ENCODE peak calls at places on chromosome 14, in nine cellular contexts. One of them, this sample, is unnamed.

GRCh38 chr14:105888151-105888550 is 361.8 kb downstream of the TMEM121 start:
- DNase-seq in Calu3: no peak
- DNase-seq in endothelial cell: no peak
- DNase-seq in pancreas: no peak
- DNase-seq in brain microvascular endothelial cell: no peak
- DNase-seq in bronchial epithelial cell: no peak
- DNase-seq in glutamatergic neuron: no peak
- DNase-seq in fibroblast of mammary gland: no peak
- DNase-seq in heart right ventricle: no peak
- DNase-seq in this sample: no peak

GRCh38 chr14:94016446-94016976 is 9.6 kb upstream of the OTUB2 start:
- DNase-seq in Calu3: no peak
- DNase-seq in endothelial cell: no peak
- DNase-seq in pancreas: no peak
- DNase-seq in brain microvascular endothelial cell: no peak
- DNase-seq in bronchial epithelial cell: no peak
- DNase-seq in glutamatergic neuron: no peak
- DNase-seq in fibroblast of mammary gland: no peak
- DNase-seq in heart right ventricle: no peak
- DNase-seq in this sample: no peak

GRCh38 chr14:37598085-37598972 is 2.9 kb downstream of the TTC6 start:
- DNase-seq in Calu3: no peak
- DNase-seq in endothelial cell: no peak
- DNase-seq in pancreas: peak; percentile 59
- DNase-seq in brain microvascular endothelial cell: no peak
- DNase-seq in bronchial epithelial cell: peak; percentile 33
- DNase-seq in glutamatergic neuron: no peak
- DNase-seq in fibroblast of mammary gland: no peak
- DNase-seq in heart right ventricle: no peak
- DNase-seq in this sample: peak; percentile 35

GRCh38 chr14:68397827-68398226 is 395.0 kb downstream of the ZFP36L1 start:
- DNase-seq in Calu3: no peak
- DNase-seq in endothelial cell: no peak
- DNase-seq in pancreas: no peak
- DNase-seq in brain microvascular endothelial cell: no peak
- DNase-seq in bronchial epithelial cell: no peak
- DNase-seq in glutamatergic neuron: no peak
- DNase-seq in fibroblast of mammary gland: peak; percentile 83
- DNase-seq in heart right ventricle: no peak
- DNase-seq in this sample: peak; percentile 25

GRCh38 chr14:32913725-32914124 is 25.0 kb upstream of the NPAS3 start:
- DNase-seq in Calu3: no peak
- DNase-seq in endothelial cell: no peak
- DNase-seq in pancreas: no peak
- DNase-seq in brain microvascular endothelial cell: peak; percentile 63
- DNase-seq in bronchial epithelial cell: peak; percentile 42
- DNase-seq in glutamatergic neuron: no peak
- DNase-seq in fibroblast of mammary gland: peak; percentile 5
- DNase-seq in heart right ventricle: no peak
- DNase-seq in this sample: no peak

GRCh38 chr14:100845341-100845740 is 19.4 kb downstream of the MEG3 start:
- DNase-seq in Calu3: no peak
- DNase-seq in endothelial cell: no peak
- DNase-seq in pancreas: peak; percentile 31
- DNase-seq in brain microvascular endothelial cell: no peak
- DNase-seq in bronchial epithelial cell: no peak
- DNase-seq in glutamatergic neuron: no peak
- DNase-seq in fibroblast of mammary gland: no peak
- DNase-seq in heart right ventricle: no peak
- DNase-seq in this sample: no peak

GRCh38 chr14:63614964-63615363 is 26.7 kb downstream of the WDR89 start:
- DNase-seq in Calu3: no peak
- DNase-seq in endothelial cell: no peak
- DNase-seq in pancreas: no peak
- DNase-seq in brain microvascular endothelial cell: peak; percentile 41
- DNase-seq in bronchial epithelial cell: peak; percentile 30
- DNase-seq in glutamatergic neuron: no peak
- DNase-seq in fibroblast of mammary gland: peak; percentile 86
- DNase-seq in heart right ventricle: no peak
- DNase-seq in this sample: no peak

GRCh38 chr14:58607131-58607531 is 30.6 kb upstream of the DACT1 start:
- DNase-seq in Calu3: no peak
- DNase-seq in endothelial cell: no peak
- DNase-seq in pancreas: no peak
- DNase-seq in brain microvascular endothelial cell: no peak
- DNase-seq in bronchial epithelial cell: no peak
- DNase-seq in glutamatergic neuron: no peak
- DNase-seq in fibroblast of mammary gland: no peak
- DNase-seq in heart right ventricle: no peak
- DNase-seq in this sample: no peak

GRCh38 chr14:61184117-61184516 is 97.0 kb downstream of the TMEM30B start:
- DNase-seq in Calu3: no peak
- DNase-seq in endothelial cell: no peak
- DNase-seq in pancreas: no peak
- DNase-seq in brain microvascular endothelial cell: peak; percentile 72
- DNase-seq in bronchial epithelial cell: peak; percentile 71
- DNase-seq in glutamatergic neuron: no peak
- DNase-seq in fibroblast of mammary gland: peak; percentile 100
- DNase-seq in heart right ventricle: no peak
- DNase-seq in this sample: no peak

GRCh38 chr14:68649461-68650189 is 143.2 kb downstream of the ZFP36L1 start:
- DNase-seq in Calu3: no peak
- DNase-seq in endothelial cell: no peak
- DNase-seq in pancreas: peak; percentile 20
- DNase-seq in brain microvascular endothelial cell: no peak
- DNase-seq in bronchial epithelial cell: no peak
- DNase-seq in glutamatergic neuron: no peak
- DNase-seq in fibroblast of mammary gland: peak; percentile 92
- DNase-seq in heart right ventricle: no peak
- DNase-seq in this sample: no peak

GRCh38 chr14:64401923-64402322 is 13.8 kb downstream of the MTHFD1 start:
- DNase-seq in Calu3: no peak
- DNase-seq in endothelial cell: no peak
- DNase-seq in pancreas: no peak
- DNase-seq in brain microvascular endothelial cell: no peak
- DNase-seq in bronchial epithelial cell: no peak
- DNase-seq in glutamatergic neuron: no peak
- DNase-seq in fibroblast of mammary gland: no peak
- DNase-seq in heart right ventricle: no peak
- DNase-seq in this sample: no peak

GRCh38 chr14:93375673-93376156 is 28.7 kb downstream of the COX8C start:
- DNase-seq in Calu3: no peak
- DNase-seq in endothelial cell: no peak
- DNase-seq in pancreas: no peak
- DNase-seq in brain microvascular endothelial cell: no peak
- DNase-seq in bronchial epithelial cell: no peak
- DNase-seq in glutamatergic neuron: no peak
- DNase-seq in fibroblast of mammary gland: no peak
- DNase-seq in heart right ventricle: no peak
- DNase-seq in this sample: no peak

GRCh38 chr14:101101456-101102056 is 198.0 kb upstream of the RTL1 start:
- DNase-seq in Calu3: no peak
- DNase-seq in endothelial cell: no peak
- DNase-seq in pancreas: peak; percentile 26
- DNase-seq in brain microvascular endothelial cell: no peak
- DNase-seq in bronchial epithelial cell: peak; percentile 81
- DNase-seq in glutamatergic neuron: no peak
- DNase-seq in fibroblast of mammary gland: no peak
- DNase-seq in heart right ventricle: no peak
- DNase-seq in this sample: no peak

GRCh38 chr14:85987292-85987691 is 457.3 kb downstream of the FLRT2 start:
- DNase-seq in Calu3: no peak
- DNase-seq in endothelial cell: no peak
- DNase-seq in pancreas: no peak
- DNase-seq in brain microvascular endothelial cell: no peak
- DNase-seq in bronchial epithelial cell: no peak
- DNase-seq in glutamatergic neuron: no peak
- DNase-seq in fibroblast of mammary gland: no peak
- DNase-seq in heart right ventricle: no peak
- DNase-seq in this sample: no peak
- TF ChIP-seq CTCF in Calu3: no peak
- TF ChIP-seq CTCF in endothelial cell: no peak
- TF ChIP-seq CTCF in pancreas: no peak
- TF ChIP-seq CTCF in brain microvascular endothelial cell: no peak
- TF ChIP-seq CTCF in bronchial epithelial cell: no peak
- TF ChIP-seq CTCF in glutamatergic neuron: no peak
- TF ChIP-seq CTCF in fibroblast of mammary gland: no peak
- TF ChIP-seq CTCF in heart right ventricle: no peak
- TF ChIP-seq CTCF in this sample: no peak

GRCh38 chr14:97584528-97584927 is 787.3 kb downstream of the VRK1 start:
- DNase-seq in Calu3: no peak
- DNase-seq in endothelial cell: peak; percentile 10
- DNase-seq in pancreas: no peak
- DNase-seq in brain microvascular endothelial cell: no peak
- DNase-seq in bronchial epithelial cell: no peak
- DNase-seq in glutamatergic neuron: no peak
- DNase-seq in fibroblast of mammary gland: no peak
- DNase-seq in heart right ventricle: no peak
- DNase-seq in this sample: no peak
- TF ChIP-seq CTCF in Calu3: no peak
- TF ChIP-seq CTCF in endothelial cell: no peak
- TF ChIP-seq CTCF in pancreas: no peak
- TF ChIP-seq CTCF in brain microvascular endothelial cell: no peak
- TF ChIP-seq CTCF in bronchial epithelial cell: peak; percentile 8
- TF ChIP-seq CTCF in glutamatergic neuron: no peak
- TF ChIP-seq CTCF in fibroblast of mammary gland: no peak
- TF ChIP-seq CTCF in heart right ventricle: no peak
- TF ChIP-seq CTCF in this sample: no peak

GRCh38 chr14:45400509-45400908 is 147.5 kb upstream of the MIS18BP1 start:
- DNase-seq in Calu3: no peak
- DNase-seq in endothelial cell: no peak
- DNase-seq in pancreas: no peak
- DNase-seq in brain microvascular endothelial cell: no peak
- DNase-seq in bronchial epithelial cell: no peak
- DNase-seq in glutamatergic neuron: no peak
- DNase-seq in fibroblast of mammary gland: no peak
- DNase-seq in heart right ventricle: no peak
- DNase-seq in this sample: no peak
- TF ChIP-seq CTCF in Calu3: no peak
- TF ChIP-seq CTCF in endothelial cell: no peak
- TF ChIP-seq CTCF in pancreas: no peak
- TF ChIP-seq CTCF in brain microvascular endothelial cell: no peak
- TF ChIP-seq CTCF in bronchial epithelial cell: no peak
- TF ChIP-seq CTCF in glutamatergic neuron: no peak
- TF ChIP-seq CTCF in fibroblast of mammary gland: no peak
- TF ChIP-seq CTCF in heart right ventricle: no peak
- TF ChIP-seq CTCF in this sample: no peak

DNA sequence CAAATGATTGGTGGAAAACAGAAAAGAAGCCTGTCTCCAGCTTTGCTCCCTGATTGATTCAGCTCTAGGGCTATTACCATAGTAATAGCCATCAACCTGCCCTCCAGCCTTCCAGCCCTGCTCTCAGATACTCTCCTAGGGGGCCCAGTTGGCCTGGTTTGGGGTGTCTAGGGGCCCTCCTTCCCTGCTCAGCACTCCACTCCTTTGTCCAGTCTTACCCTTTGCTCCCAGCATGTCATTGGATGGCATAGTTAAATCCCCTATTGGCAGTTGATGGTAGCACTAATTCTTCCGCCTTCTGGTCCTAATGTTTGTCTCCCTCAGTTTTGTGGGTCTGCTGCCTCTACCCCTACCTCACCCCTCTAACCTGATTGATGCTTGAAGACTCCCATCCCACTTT is 175.4 kb upstream of the PELI2 start:
- DNase-seq in Calu3: no peak
- DNase-seq in endothelial cell: no peak
- DNase-seq in pancreas: no peak
- DNase-seq in brain microvascular endothelial cell: no peak
- DNase-seq in bronchial epithelial cell: no peak
- DNase-seq in glutamatergic neuron: no peak
- DNase-seq in fibroblast of mammary gland: no peak
- DNase-seq in heart right ventricle: no peak
- DNase-seq in this sample: no peak
- TF ChIP-seq CTCF in Calu3: no peak
- TF ChIP-seq CTCF in endothelial cell: no peak
- TF ChIP-seq CTCF in pancreas: no peak
- TF ChIP-seq CTCF in brain microvascular endothelial cell: no peak
- TF ChIP-seq CTCF in bronchial epithelial cell: no peak
- TF ChIP-seq CTCF in glutamatergic neuron: no peak
- TF ChIP-seq CTCF in fibroblast of mammary gland: no peak
- TF ChIP-seq CTCF in heart right ventricle: no peak
- TF ChIP-seq CTCF in this sample: no peak